ENCODE peak calls at places on chromosomes 16 and 17, in five cellular contexts. D is CD8-positive, alpha-beta memory T cell; J is aorta; Y is substantia nigra; T is stimulated activated CD4-positive, alpha-beta T cell treated with anti-CD3 and anti-CD28 coated beads, Interleukin-12 subunit alpha, Interleukin-12 subunit beta, amount 100 ng/mL, for 4 hours. L is an unnamed sample.

GRCh38 chr17:9811086-9811485 is 10.8 kb downstream of the GSG1L2 start:
- DNase-seq in Y (no peak), D (no peak), T (no peak), J (no peak), L (no peak)

GRCh38 chr17:49227436-49228261 is 2.9 kb downstream of the PHOSPHO1 start:
- DNase-seq in D (peak), Y (no peak), T (peak), J (peak), L (peak)

GRCh38 chr17:73090396-73091202 is 1.9 kb downstream of the SLC39A11 start:
- DNase-seq in T (no peak), J (no peak), Y (peak), D (no peak), L (no peak)

GRCh38 chr16:27690604-27691003 is 140.7 kb downstream of the KATNIP start:
- DNase-seq in T (no peak), D (no peak), Y (no peak), J (peak), L (no peak)

GRCh38 chr17:2977157-2977556 is 86.2 kb downstream of the OR1D5 start:
- DNase-seq in Y (no peak), T (no peak), J (no peak), D (no peak), L (no peak)

GRCh38 chr17:66799839-66800537 is 34.9 kb upstream of the CACNG5 start:
- DNase-seq in J (no peak), T (no peak), Y (no peak), D (no peak), L (no peak)

GRCh38 chr17:80754846-80755245 is 210.2 kb downstream of the RPTOR start:
- DNase-seq in D (no peak), T (no peak), J (no peak), Y (no peak), L (no peak)

GRCh38 chr17:27919120-27919519 is 26.0 kb upstream of the LYRM9 start:
- DNase-seq in Y (no peak), D (no peak), J (no peak), T (no peak), L (no peak)

GRCh38 chr17:65078441-65079160 is 22.1 kb upstream of the GNA13 start:
- DNase-seq in T (no peak), Y (no peak), D (no peak), J (no peak), L (peak)

GRCh38 chr16:11972128-11972527 is 4.4 kb upstream of the SNX29 start:
- DNase-seq in Y (no peak), D (no peak), J (no peak), T (no peak), L (no peak)

GRCh38 chr16:1689853-1690252 is 11.8 kb downstream of the JPT2 start:
- DNase-seq in J (no peak), T (no peak), D (no peak), Y (no peak), L (no peak)

GRCh38 chr16:65120811-65121721 is 797 bp downstream of the CDH11 start:
- DNase-seq in Y (peak), J (peak), D (no peak), T (no peak), L (peak)

GRCh38 chr16:31134625-31135534 is 647 bp downstream of the PRSS8 start:
- DNase-seq in Y (no peak), D (no peak), T (no peak), J (no peak), L (no peak)

GRCh38 chr16:82773018-82773417 is 146.2 kb downstream of the CDH13 start:
- DNase-seq in J (no peak), D (no peak), Y (no peak), T (no peak), L (no peak)

GRCh38 chr16:4217246-4218131 is 24.4 kb downstream of the SRL start:
- DNase-seq in J (no peak), T (no peak), Y (no peak), D (no peak), L (no peak)

GRCh38 chr17:68627956-68628355 is 26.8 kb upstream of the FAM20A start:
- DNase-seq in Y (no peak), J (no peak), D (no peak), T (no peak), L (no peak)

GRCh38 chr16:19410435-19411153 is 7.1 kb upstream of the TMC5 start:
- DNase-seq in Y (no peak), J (peak), D (no peak), T (no peak), L (no peak)

L was measured in RWPE2.